ENCODE peak calls at places on chromosomes 1 and 21, in five cellular contexts. D is fibroblast of mammary gland, F is tibial artery, L is heart left ventricle, U is fibroblast of villous mesenchyme. R is an unnamed sample.

GRCh38 chr1:246836169-246836568 is 95.6 kb downstream of the AHCTF1 start:
- DNase-seq in D (peak; percentile 41), U (no peak), F (no peak), L (no peak), R (peak; percentile 14)

GRCh38 chr1:21216835-21217811 is 40.4 kb upstream of the EIF4G3 start:
- DNase-seq in F (peak; percentile 55), U (peak; percentile 45), D (peak; percentile 49), L (no peak), R (peak; percentile 63)

GRCh38 chr21:40067751-40068150 is 200.5 kb downstream of the PCP4 start:
- DNase-seq in L (no peak), D (no peak), U (no peak), F (no peak), R (no peak)

GRCh38 chr1:94820918-94821317 is 761 bp downstream of the SLC44A3 start:
- DNase-seq in U (no peak), F (no peak), L (no peak), D (no peak), R (peak; percentile 33)

GRCh38 chr1:159055181-159055621 is 21.4 kb downstream of the AIM2 start:
- DNase-seq in D (no peak), F (no peak), U (peak; percentile 23), L (no peak), R (peak; percentile 72)

GRCh38 chr1:218367118-218367517 is 22.0 kb downstream of the TGFB2 start:
- DNase-seq in L (no peak), D (no peak), F (no peak), U (no peak), R (no peak)

GRCh38 chr21:43303240-43304178 is 123.4 kb downstream of the SIK1 start:
- DNase-seq in F (no peak), D (no peak), U (no peak), L (peak; percentile 50), R (no peak)

GRCh38 chr1:205294914-205295310 is 26.6 kb downstream of the NUAK2 start:
- DNase-seq in U (no peak), F (no peak), D (no peak), L (no peak), R (no peak)

GRCh38 chr1:24683713-24684162 is 40.6 kb downstream of the SRRM1 start:
- DNase-seq in U (peak; percentile 92), L (no peak), D (peak; percentile 97), F (no peak), R (peak; percentile 99)

GRCh38 chr21:14547834-14548513 is 1.9 kb upstream of the SAMSN1 start:
- DNase-seq in U (no peak), L (no peak), F (no peak), D (no peak), R (no peak)

GRCh38 chr1:8197493-8198282 is 120.2 kb upstream of the SLC45A1 start:
- DNase-seq in L (peak; percentile 75), U (peak; percentile 95), F (peak; percentile 63), D (peak; percentile 93), R (peak; percentile 91)

GRCh38 chr21:41926068-41926806 is 27.6 kb downstream of the C2CD2 start:
- DNase-seq in D (peak; percentile 55), L (no peak), U (peak; percentile 83), F (no peak), R (peak; percentile 36)

GRCh38 chr1:36321119-36321951 is 2.1 kb downstream of the EVA1B start:
- DNase-seq in F (peak; percentile 76), U (peak; percentile 99), D (peak; percentile 94), L (peak; percentile 89), R (no peak)

GRCh38 chr1:143720087-143721023 is 251.4 kb downstream of the FAM72C start:
- DNase-seq in U (peak; percentile 8), D (peak; percentile 30), F (no peak), L (no peak), R (peak; percentile 48)

GRCh38 chr21:42311816-42312625 is 3.2 kb downstream of the TFF3 start:
- DNase-seq in D (no peak), U (no peak), L (no peak), F (no peak), R (no peak)

GRCh38 chr1:6496890-6497214 is 5.4 kb upstream of the PLEKHG5 start:
- DNase-seq in U (no peak), L (no peak), D (no peak), F (no peak), R (no peak)

GRCh38 chr1:206833741-206834140 is 31.7 kb upstream of the IL20 start:
- DNase-seq in L (no peak), D (no peak), U (no peak), F (no peak), R (peak; percentile 61)

GRCh38 chr1:148353461-148354283 is 129.4 kb downstream of the PPIAL4G start:
- DNase-seq in L (no peak), D (peak; percentile 82), F (no peak), U (peak; percentile 53), R (peak; percentile 85)

GRCh38 chr1:22976461-22977243 is 4.0 kb upstream of the LACTBL1 start:
- DNase-seq in L (no peak), U (peak; percentile 86), D (peak; percentile 86), F (peak; percentile 60), R (peak; percentile 89)

GRCh38 chr1:165365344-165365743 is 8.8 kb upstream of the LMX1A start:
- DNase-seq in U (no peak), D (peak; percentile 57), F (no peak), L (no peak), R (peak; percentile 17)

GRCh38 chr1:85278853-85279314 is 2.5 kb upstream of the BCL10 start:
- DNase-seq in F (peak; percentile 65), U (peak; percentile 96), L (no peak), D (peak; percentile 97), R (peak; percentile 95)

GRCh38 chr1:216140650-216141547 is 282.3 kb downstream of the USH2A start:
- DNase-seq in U (no peak), F (no peak), D (peak; percentile 47), L (no peak), R (no peak)

GRCh38 chr1:205041998-205042910 is 758 bp upstream of the CNTN2 start:
- DNase-seq in D (no peak), F (no peak), L (no peak), U (no peak), R (no peak)

DNA sequence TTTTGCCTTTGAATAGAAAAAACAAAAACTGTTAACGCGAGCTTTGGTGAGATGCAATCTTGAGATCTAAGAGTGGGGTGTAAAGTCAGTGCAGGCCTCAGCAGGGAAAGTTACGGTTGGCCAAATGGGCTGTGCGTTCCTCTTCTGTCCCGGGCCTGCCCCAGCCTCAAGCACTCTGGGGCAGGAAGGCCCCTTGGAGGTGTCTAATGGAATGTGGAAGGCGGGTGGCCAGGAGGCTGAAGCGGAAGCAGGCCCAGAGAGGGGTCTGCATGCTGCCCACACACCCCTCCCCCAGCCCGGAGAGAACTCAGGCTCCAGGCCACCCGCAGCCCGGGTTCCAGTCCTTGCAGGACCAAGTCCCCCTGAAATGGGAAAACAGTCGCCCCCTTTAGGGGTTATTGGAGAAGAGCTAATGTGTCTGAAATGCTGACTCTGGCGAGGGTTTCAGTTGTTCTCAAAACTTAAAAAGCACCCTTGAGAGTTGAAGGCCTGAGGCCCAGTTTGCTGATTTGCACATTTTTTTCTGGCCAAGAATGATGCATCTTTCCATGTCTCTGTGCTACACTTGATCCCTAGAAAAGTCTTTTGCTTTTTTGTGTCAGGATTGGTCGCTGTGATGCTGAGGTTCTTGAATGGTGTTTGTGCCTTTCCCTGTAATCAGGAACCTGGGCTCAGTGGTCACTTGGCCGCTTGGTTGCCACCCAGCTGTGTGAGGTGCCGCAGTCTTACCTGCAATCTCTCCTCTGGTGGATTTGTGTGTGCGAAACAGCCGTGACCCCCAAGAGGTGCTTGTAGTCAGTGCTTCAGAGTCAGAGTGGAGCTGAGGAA is 2.0 kb downstream of the COL18A1 start:
- DNase-seq in F (no peak), L (peak; percentile 48), D (peak; percentile 44), U (no peak), R (no peak)
- H3K4me3 ChIP-seq in F (peak overlapping the region; percentile 79), L (peak overlapping the region; percentile 59), D (peak overlapping the region; percentile 47), U (peak overlapping the region; percentile 60), R (no peak overlapping the region)

GRCh38 chr1:40848530-40849189 is 13.5 kb downstream of the CITED4 start:
- DNase-seq in L (peak; percentile 74), D (peak; percentile 76), U (peak; percentile 73), F (peak; percentile 62), R (peak; percentile 82)
- TF ChIP-seq CTCF in L (peak; percentile 56), D (peak; percentile 99), U (peak; percentile 98), F (peak; percentile 90), R (peak; percentile 99)

GRCh38 chr1:12618661-12619395 is 818 bp upstream of the DHRS3 start:
- DNase-seq in D (peak; percentile 82), L (peak; percentile 83), U (peak; percentile 91), F (peak; percentile 86), R (peak; percentile 99)
- H3K4me3 ChIP-seq in D (peak overlapping the region; percentile 65), L (peak overlapping the region; percentile 63), U (peak overlapping the region; percentile 74), F (peak overlapping the region; percentile 92), R (peak overlapping the region; percentile 74)

DNA sequence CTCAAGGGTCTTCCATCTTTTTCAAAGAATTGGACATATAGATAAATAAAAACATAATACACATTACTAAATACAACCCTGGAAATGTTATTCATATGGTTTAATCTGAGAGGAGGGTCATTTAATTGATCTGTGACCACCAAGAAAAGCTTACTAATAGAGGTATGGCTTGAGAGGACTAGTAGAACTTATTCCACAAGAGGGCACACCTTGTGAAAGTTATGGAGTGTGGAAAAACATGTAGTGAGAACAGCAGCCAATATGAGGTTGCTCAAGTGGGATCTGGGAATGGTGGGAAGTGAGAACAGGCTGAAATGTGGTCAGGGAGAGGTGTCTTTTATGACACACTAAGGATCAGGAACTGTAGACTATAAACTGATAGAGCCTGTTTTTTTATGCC is 973.5 kb upstream of the B3GALT2 start:
- DNase-seq in L (no peak), D (no peak), U (no peak), F (no peak), R (peak; percentile 20)
- TF ChIP-seq CTCF in L (no peak), D (no peak), U (no peak), F (no peak), R (no peak)

GRCh38 chr1:78055565-78056132 is 9.9 kb downstream of the GIPC2 start:
- DNase-seq in D (no peak), L (no peak), U (no peak), F (no peak), R (no peak)

GRCh38 chr1:78061825-78062523 is 16.2 kb downstream of the GIPC2 start:
- DNase-seq in L (no peak), U (peak; percentile 60), F (no peak), D (peak; percentile 90), R (peak; percentile 52)

GRCh38 chr1:78060857-78061563 is 15.2 kb downstream of the GIPC2 start:
- DNase-seq in F (no peak), U (no peak), L (no peak), D (no peak), R (peak; percentile 90)
- H3K4me3 ChIP-seq in F (no peak overlapping the region), U (no peak overlapping the region), L (no peak overlapping the region), D (no peak overlapping the region), R (no peak overlapping the region)

GRCh38 chr1:214551436-214552173 is at the start of gene PTPN14:
- DNase-seq in L (peak; percentile 92), F (peak; percentile 78), U (peak; percentile 96), D (peak; percentile 89), R (peak; percentile 95)
- TF ChIP-seq CTCF in L (no peak), F (peak; percentile 30), U (peak; percentile 33), D (peak; percentile 36), R (peak; percentile 51)

DNA sequence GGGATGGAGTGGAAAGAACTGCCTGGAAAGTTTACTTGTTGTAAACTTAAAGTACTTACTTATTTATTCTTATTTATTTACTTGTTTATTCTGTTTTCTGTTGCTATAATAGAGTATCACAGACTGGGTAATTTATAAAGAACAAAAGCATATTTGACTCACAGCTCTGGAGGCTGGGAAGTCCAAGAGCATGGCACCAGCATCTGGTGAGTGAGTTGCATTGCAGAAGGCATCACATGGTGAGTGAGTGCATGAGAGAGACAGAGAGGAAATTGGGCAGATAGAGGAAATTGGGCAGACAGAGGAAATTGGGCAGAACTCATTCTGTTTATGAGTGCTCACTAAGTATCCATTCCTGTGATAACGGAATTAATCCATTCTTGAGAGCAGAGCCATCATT is 11.6 kb upstream of the RGSL1 start:
- DNase-seq in U (no peak), L (no peak), D (no peak), F (no peak), R (no peak)
- H3K4me3 ChIP-seq in U (no peak overlapping the region), L (no peak overlapping the region), D (no peak overlapping the region), F (no peak overlapping the region), R (no peak overlapping the region)